ENCODE peak calls at places on chromosomes 6 and 20, in four cellular contexts. T is lung, O is OCI-LY7, R is heart right ventricle. X is an unnamed sample.

GRCh38 chr6:105373481-105373880 is 29.4 kb downstream of the PREP start:
- DNase-seq in O (no peak), R (no peak), T (no peak), X (no peak)

GRCh38 chr6:46160102-46160501 is 10.7 kb downstream of the ENPP5 start:
- DNase-seq in T (no peak), R (no peak), O (no peak), X (no peak)

GRCh38 chr20:51094221-51094620 is 71.3 kb upstream of the KCNG1 start:
- DNase-seq in T (no peak), R (no peak), O (no peak), X (no peak)

GRCh38 chr6:155517282-155517681 is 61.6 kb upstream of the NOX3 start:
- DNase-seq in R (no peak), T (no peak), O (no peak), X (no peak)

GRCh38 chr6:93319304-93319703 is 100.1 kb downstream of the EPHA7 start:
- DNase-seq in R (no peak), T (no peak), O (no peak), X (no peak)

GRCh38 chr20:18005990-18006364 is 37.2 kb downstream of the MGME1 start:
- DNase-seq in R (no peak), O (no peak), T (no peak), X (no peak)

GRCh38 chr20:20366896-20367680 is 816 bp upstream of the INSM1 start:
- DNase-seq in T (no peak), O (no peak), R (no peak), X (peak)

GRCh38 chr6:148470606-148471299 is 128.1 kb downstream of the SASH1 start:
- DNase-seq in T (no peak), O (no peak), R (no peak), X (no peak)

GRCh38 chr20:13148961-13149360 is 72.1 kb upstream of the ISM1 start:
- DNase-seq in R (no peak), O (no peak), T (no peak), X (no peak)

GRCh38 chr6:15500901-15501805 is 161.7 kb downstream of the DTNBP1 start:
- DNase-seq in O (no peak), R (no peak), T (no peak), X (no peak)

GRCh38 chr6:112443666-112444065 is 96.5 kb downstream of the RFPL4B start:
- DNase-seq in T (no peak), R (peak), O (no peak), X (no peak)

GRCh38 chr6:144234935-144235334 is 50.2 kb upstream of the UTRN start:
- DNase-seq in T (no peak), R (no peak), O (no peak), X (no peak)

GRCh38 chr20:51687071-51687470 is 81.1 kb downstream of the ATP9A start:
- DNase-seq in R (no peak), O (no peak), T (no peak), X (no peak)

GRCh38 chr6:16045238-16045637 is 83.6 kb upstream of the MYLIP start:
- DNase-seq in O (no peak), R (no peak), T (no peak), X (no peak)

GRCh38 chr20:22576733-22577514 is 7.4 kb downstream of the FOXA2 start:
- DNase-seq in R (no peak), T (no peak), O (no peak), X (no peak)

GRCh38 chr6:101544286-101544685 is 150.8 kb downstream of the GRIK2 start:
- DNase-seq in R (no peak), T (no peak), O (no peak), X (no peak)

GRCh38 chr6:137570307-137570832 is 76.2 kb upstream of the OLIG3 start:
- DNase-seq in T (no peak), O (no peak), R (no peak), X (no peak)

GRCh38 chr6:150377211-150377781 is 8.5 kb downstream of the IYD start:
- DNase-seq in O (no peak), T (peak), R (no peak), X (no peak)

GRCh38 chr20:13821876-13822275 is 37.0 kb downstream of the NDUFAF5 start:
- DNase-seq in O (no peak), T (peak), R (no peak), X (no peak)

GRCh38 chr20:59696476-59696875 is 92.1 kb downstream of the PHACTR3 start:
- DNase-seq in R (no peak), T (no peak), O (no peak), X (no peak)

GRCh38 chr20:50190251-50191064 is at the start of gene CEBPB:
- DNase-seq in O (peak), T (peak), R (peak), X (peak)

GRCh38 chr6:1014431-1014807 is 297.5 kb upstream of the FOXQ1 start:
- DNase-seq in R (no peak), O (no peak), T (no peak), X (no peak)

GRCh38 chr20:19757973-19758887 is at the start of gene RIN2:
- DNase-seq in R (peak), O (no peak), T (peak), X (peak)

GRCh38 chr6:156876302-156876701 is 99.1 kb downstream of the ARID1B start:
- DNase-seq in O (no peak), T (no peak), R (no peak), X (peak)
- TF ChIP-seq CTCF in O (peak), T (no peak), R (peak), X (peak)

GRCh38 chr6:3195695-3196497 is 31.6 kb downstream of the TUBB2B start:
- DNase-seq in R (no peak), O (peak), T (no peak), X (peak)
- TF ChIP-seq CTCF in R (no peak), O (peak), T (no peak), X (no peak)

GRCh38 chr20:10433623-10434466 is at the start of gene MKKS:
- DNase-seq in R (peak), O (peak), T (peak), X (peak)
- TF ChIP-seq CTCF in R (no peak), O (peak), T (no peak), X (no peak)

DNA sequence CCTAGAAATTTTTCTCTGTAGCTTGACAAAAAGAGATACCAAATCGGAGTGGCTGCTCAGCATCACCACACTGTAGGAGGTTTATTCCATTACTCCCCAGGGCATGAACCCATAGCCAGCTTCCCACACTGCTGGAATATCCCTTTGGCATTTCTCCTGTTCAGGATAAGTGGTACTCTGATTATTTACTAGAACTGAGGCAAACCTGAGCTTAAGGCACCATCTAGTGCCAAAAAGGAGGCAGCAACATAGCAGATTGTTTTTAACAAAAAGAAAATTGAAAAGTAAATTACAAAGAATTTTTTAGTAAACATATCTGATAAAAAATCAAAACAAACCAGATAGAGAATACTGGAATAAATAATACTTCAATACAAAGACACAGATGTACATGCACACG is 181.7 kb downstream of the WDR27 start:
- DNase-seq in O (no peak), T (no peak), R (no peak), X (no peak)
- TF ChIP-seq CTCF in O (peak), T (no peak), R (peak), X (peak)

GRCh38 chr6:26272171-26272631 is 92.8 kb upstream of the BTN3A2 start:
- DNase-seq in O (peak), T (no peak), R (peak), X (no peak)
- TF ChIP-seq CTCF in O (peak), T (no peak), R (no peak), X (no peak)

DNA sequence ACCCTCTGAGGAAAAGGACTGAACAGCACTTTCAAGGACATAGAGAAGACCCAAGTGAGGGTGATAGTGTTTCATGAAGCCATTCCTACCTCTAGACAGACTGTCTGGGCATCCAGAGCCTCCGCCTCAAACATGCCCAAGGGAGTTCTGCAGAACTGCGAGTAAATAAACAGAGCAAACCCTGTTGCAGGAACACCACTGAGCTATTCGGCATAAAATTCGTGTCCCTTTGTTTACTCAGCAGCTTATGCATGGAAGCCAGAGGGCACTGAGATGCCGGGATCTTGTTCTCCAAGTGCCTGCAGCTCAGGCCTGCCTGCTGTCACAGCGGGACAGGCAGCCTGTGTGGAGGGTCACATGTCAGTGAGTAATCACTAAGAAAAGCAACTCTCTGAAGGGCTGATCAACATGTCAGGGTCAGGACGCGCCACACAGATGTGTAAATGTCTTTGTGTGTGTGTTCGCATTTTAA is 164.9 kb upstream of the HEY2 start:
- DNase-seq in R (peak), O (no peak), T (no peak), X (peak)
- TF ChIP-seq CTCF in R (peak), O (no peak), T (no peak), X (no peak)

GRCh38 chr6:6105472-6106036 is 98.8 kb upstream of the NRN1 start:
- DNase-seq in T (no peak), R (no peak), O (peak), X (no peak)
- TF ChIP-seq CTCF in T (no peak), R (no peak), O (peak), X (no peak)

GRCh38 chr20:38043512-38044300 is 10.2 kb downstream of the RPRD1B start:
- DNase-seq in T (no peak), R (no peak), O (no peak), X (no peak)
- TF ChIP-seq CTCF in T (no peak), R (no peak), O (no peak), X (no peak)

X was measured in neural crest cell.